ENCODE peak calls at places on chromosomes 5 and 9, in six cellular contexts. I is GM23338, Z is neural progenitor cell, C is GM12878, B is MM.1S, M is endothelial cell of umbilical vein. D is an unnamed sample.

GRCh38 chr5:91219141-91219802 is 163.8 kb downstream of the ARRDC3 start:
- DNase-seq in I (peak; percentile 18), Z (no peak), C (no peak), B (no peak), M (no peak), D (peak; percentile 85)

GRCh38 chr9:16030513-16031185 is 477.8 kb downstream of the CCDC171 start:
- DNase-seq in I (no peak), Z (no peak), C (peak; percentile 35), B (peak; percentile 59), M (peak; percentile 5), D (peak; percentile 8)

GRCh38 chr9:93893899-93894690 is 61.1 kb downstream of the BARX1 start:
- DNase-seq in I (no peak), Z (no peak), C (no peak), B (no peak), M (no peak), D (no peak)

GRCh38 chr5:35129276-35129675 is 81.5 kb upstream of the AGXT2 start:
- DNase-seq in I (no peak), Z (no peak), C (no peak), B (no peak), M (no peak), D (peak; percentile 19)

GRCh38 chr5:147836439-147836838 is 5.0 kb upstream of the SPINK1 start:
- DNase-seq in I (no peak), Z (no peak), C (no peak), B (no peak), M (no peak), D (no peak)

GRCh38 chr5:167460449-167461020 is 830.9 kb upstream of the WWC1 start:
- DNase-seq in I (no peak), Z (no peak), C (no peak), B (peak; percentile 90), M (no peak), D (no peak)

GRCh38 chr5:54756796-54757402 is 228.5 kb downstream of the ESM1 start:
- DNase-seq in I (no peak), Z (no peak), C (no peak), B (no peak), M (no peak), D (no peak)

GRCh38 chr9:120609636-120610035 is 29.7 kb upstream of the CDK5RAP2 start:
- DNase-seq in I (no peak), Z (no peak), C (no peak), B (no peak), M (no peak), D (no peak)

GRCh38 chr9:33116855-33117254 is 40.4 kb upstream of the SMU1 start:
- DNase-seq in I (no peak), Z (no peak), C (no peak), B (no peak), M (no peak), D (no peak)

GRCh38 chr5:167816354-167816753 is 475.1 kb upstream of the WWC1 start:
- DNase-seq in I (no peak), Z (no peak), C (no peak), B (no peak), M (no peak), D (no peak)

GRCh38 chr9:131405858-131406566 is 12.1 kb downstream of the PRRC2B start:
- DNase-seq in I (no peak), Z (no peak), C (no peak), B (peak; percentile 8), M (no peak), D (no peak)

GRCh38 chr9:110008663-110009062 is 199.3 kb downstream of the C9orf152 start:
- DNase-seq in I (no peak), Z (no peak), C (no peak), B (no peak), M (no peak), D (no peak)

GRCh38 chr5:179267071-179267670 is 78.1 kb downstream of the ADAMTS2 start:
- DNase-seq in I (no peak), Z (peak; percentile 28), C (no peak), B (no peak), M (no peak), D (no peak)

GRCh38 chr5:107388111-107388861 is 282.5 kb downstream of the EFNA5 start:
- DNase-seq in I (peak; percentile 55), Z (no peak), C (peak; percentile 57), B (no peak), M (peak; percentile 59), D (peak; percentile 96)

GRCh38 chr9:14962193-14962899 is 52.1 kb upstream of the FREM1 start:
- DNase-seq in I (no peak), Z (no peak), C (no peak), B (no peak), M (no peak), D (no peak)

GRCh38 chr5:33734541-33734940 is 157.2 kb downstream of the ADAMTS12 start:
- DNase-seq in I (peak; percentile 44), Z (peak; percentile 5), C (no peak), B (no peak), M (no peak), D (no peak)

GRCh38 chr5:34598177-34598794 is 57.8 kb upstream of the RAI14 start:
- DNase-seq in I (no peak), Z (no peak), C (no peak), B (no peak), M (peak; percentile 90), D (peak; percentile 34)

GRCh38 chr9:115849679-115850412 is 303.7 kb upstream of the PAPPA start:
- DNase-seq in I (no peak), Z (no peak), C (no peak), B (peak; percentile 22), M (no peak), D (no peak)

GRCh38 chr9:93139365-93140182 is 5.5 kb upstream of the NINJ1 start:
- DNase-seq in I (no peak), Z (no peak), C (no peak), B (no peak), M (no peak), D (peak; percentile 40)

GRCh38 chr5:14223372-14223771 is 80.2 kb downstream of the TRIO start:
- DNase-seq in I (no peak), Z (no peak), C (no peak), B (no peak), M (peak; percentile 68), D (no peak)

GRCh38 chr9:3526166-3526902 is 533 bp upstream of the RFX3 start:
- DNase-seq in I (peak; percentile 91), Z (peak; percentile 94), C (no peak), B (peak; percentile 87), M (peak; percentile 87), D (peak; percentile 89)

GRCh38 chr9:3528466-3528865 is 2.7 kb upstream of the RFX3 start:
- DNase-seq in I (no peak), Z (no peak), C (peak; percentile 67), B (no peak), M (no peak), D (no peak)

GRCh38 chr9:3526903-3527652 is 1.3 kb upstream of the RFX3 start:
- DNase-seq in I (peak; percentile 73), Z (peak; percentile 77), C (no peak), B (peak; percentile 82), M (peak; percentile 14), D (no peak)

GRCh38 chr9:3525836-3526165 is at the start of gene RFX3:
- DNase-seq in I (peak; percentile 93), Z (peak; percentile 94), C (peak; percentile 78), B (peak; percentile 87), M (peak; percentile 90), D (peak; percentile 82)

GRCh38 chr9:3527653-3527960 is 1.8 kb upstream of the RFX3 start:
- DNase-seq in I (no peak), Z (no peak), C (no peak), B (no peak), M (no peak), D (no peak)
- H2AFZ ChIP-seq in I (no peak overlapping the region), Z (no peak overlapping the region), C (no peak overlapping the region), B (peak overlapping the region; percentile 72), M (no peak overlapping the region), D (no peak overlapping the region)

DNA sequence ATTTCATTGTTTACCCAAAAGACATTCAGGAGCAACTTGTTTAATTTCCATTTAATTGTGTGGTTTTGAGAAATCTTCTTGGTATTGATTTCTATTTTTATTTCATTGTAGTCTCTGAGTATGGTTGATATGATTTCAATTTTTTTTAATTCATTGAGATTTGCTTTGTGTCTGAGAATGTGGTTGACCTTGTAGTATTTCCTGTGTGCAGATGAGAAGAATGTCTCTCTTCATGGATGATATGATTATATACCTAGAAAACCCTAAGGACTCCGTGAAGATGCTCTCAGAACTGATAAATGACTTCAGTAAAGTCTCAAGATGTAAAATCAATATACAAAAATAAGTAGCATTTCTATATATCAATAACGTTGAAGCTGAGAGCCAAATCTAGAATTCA is 202.4 kb upstream of the CDH9 start:
- DNase-seq in I (no peak), Z (no peak), C (no peak), B (no peak), M (no peak), D (no peak)
- H2AFZ ChIP-seq in I (no peak overlapping the region), Z (no peak overlapping the region), C (no peak overlapping the region), B (no peak overlapping the region), M (no peak overlapping the region), D (no peak overlapping the region)

DNA sequence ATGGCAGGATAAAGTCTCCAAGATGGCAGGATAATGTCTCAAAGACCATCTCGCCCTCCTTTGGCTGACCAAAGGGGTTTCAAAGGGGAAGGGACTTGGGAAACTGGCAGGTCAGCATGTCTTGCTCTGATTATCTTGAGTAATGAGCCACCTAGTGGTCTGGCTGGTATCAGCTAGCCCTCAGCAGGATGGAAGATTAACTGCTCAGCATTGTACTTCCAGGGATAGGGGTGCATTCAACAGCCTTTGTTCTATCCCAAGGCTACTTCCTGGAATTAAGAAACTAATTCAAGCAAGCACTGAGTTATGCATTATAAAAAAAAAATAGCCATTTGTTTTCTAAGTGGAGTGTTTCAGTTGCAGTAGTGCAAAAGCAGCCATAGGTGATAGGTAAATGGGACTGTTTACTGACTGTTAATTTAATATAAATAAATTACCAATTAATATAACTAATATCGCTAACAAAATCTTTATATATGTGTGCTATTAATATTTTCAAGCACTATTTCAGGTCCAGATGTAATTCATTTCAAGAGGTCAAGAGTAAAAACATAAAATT is 555.5 kb downstream of the CDH9 start:
- DNase-seq in I (peak; percentile 92), Z (peak; percentile 87), C (no peak), B (peak; percentile 78), M (no peak), D (no peak)
- H2AFZ ChIP-seq in I (no peak overlapping the region), Z (peak overlapping the region; percentile 26), C (no peak overlapping the region), B (peak overlapping the region; percentile 31), M (no peak overlapping the region), D (no peak overlapping the region)

GRCh38 chr5:74225587-74225986 is 414.9 kb downstream of the ENC1 start:
- DNase-seq in I (no peak), Z (no peak), C (no peak), B (no peak), M (no peak), D (no peak)
- H2AFZ ChIP-seq in I (no peak overlapping the region), Z (no peak overlapping the region), C (no peak overlapping the region), B (no peak overlapping the region), M (no peak overlapping the region), D (no peak overlapping the region)